ENCODE peak calls at places on chromosomes 7 and 10, in eight cellular contexts. T is AG08396; S is HEK293T; N is Calu3; W is pons; P is activated CD4-positive, alpha-beta T cell treated with anti-CD3 and anti-CD28 coated beads, Interleukin-2, amount 10 ng/mL, durations not matched to agents 7 days and 5 days; G is nephron progenitor cell; U is stimulated activated CD4-positive, alpha-beta T cell treated with anti-CD3 and anti-CD28 coated beads, Interleukin-1b, Interleukin-23, amount 100 ng/mL, for 24 hours. Y is an unnamed sample.

GRCh38 chr10:33335800-33336605 is 1.5 kb upstream of the NRP1 start:
- DNase-seq in T (peak; percentile 81), S (peak; percentile 12), N (peak; percentile 82), W (no peak), P (no peak), G (peak; percentile 64), U (no peak), Y (no peak)

GRCh38 chr10:28014651-28015050 is 15.8 kb upstream of the ODAD2 start:
- DNase-seq in T (no peak), S (no peak), N (no peak), W (no peak), P (no peak), G (no peak), U (no peak), Y (no peak)

GRCh38 chr10:67785098-67785497 is 52.9 kb downstream of the DNAJC12 start:
- DNase-seq in T (no peak), S (no peak), N (no peak), W (no peak), P (peak; percentile 54), G (no peak), U (no peak), Y (no peak)

GRCh38 chr10:118958984-118959916 is 70.3 kb upstream of the NANOS1 start:
- DNase-seq in T (peak; percentile 81), S (no peak), N (peak; percentile 17), W (peak; percentile 42), P (no peak), G (no peak), U (no peak), Y (no peak)

GRCh38 chr10:111303887-111304286 is 227.1 kb downstream of the ADRA2A start:
- DNase-seq in T (no peak), S (no peak), N (no peak), W (no peak), P (no peak), G (no peak), U (no peak), Y (no peak)

GRCh38 chr10:120392671-120393079 is 64.4 kb upstream of the PLPP4 start:
- DNase-seq in T (no peak), S (no peak), N (no peak), W (no peak), P (no peak), G (no peak), U (no peak), Y (no peak)

GRCh38 chr10:132257907-132258306 is 49.8 kb downstream of the STK32C start:
- DNase-seq in T (no peak), S (no peak), N (no peak), W (no peak), P (no peak), G (no peak), U (no peak), Y (no peak)

GRCh38 chr10:52952391-52953079 is 180.0 kb upstream of the MBL2 start:
- DNase-seq in T (no peak), S (no peak), N (no peak), W (no peak), P (no peak), G (no peak), U (no peak), Y (no peak)

GRCh38 chr7:90739731-90740130 is 143.6 kb downstream of the CDK14 start:
- DNase-seq in T (no peak), S (no peak), N (no peak), W (no peak), P (no peak), G (no peak), U (no peak), Y (no peak)

GRCh38 chr7:91894781-91895480 is 14.4 kb upstream of the MTERF1 start:
- DNase-seq in T (no peak), S (no peak), N (no peak), W (no peak), P (no peak), G (no peak), U (no peak), Y (no peak)

GRCh38 chr10:43648392-43649148 is at the start of gene ZNF32:
- DNase-seq in T (peak; percentile 96), S (peak; percentile 91), N (peak; percentile 86), W (peak; percentile 87), P (peak; percentile 82), G (peak; percentile 85), U (peak; percentile 68), Y (peak; percentile 63)

GRCh38 chr7:106840342-106840741 is 24.7 kb upstream of the PIK3CG start:
- DNase-seq in T (peak; percentile 59), S (no peak), N (no peak), W (no peak), P (no peak), G (no peak), U (no peak), Y (no peak)

GRCh38 chr7:5526190-5527037 is 102.8 kb upstream of the TNRC18 start:
- DNase-seq in T (no peak), S (no peak), N (peak; percentile 72), W (peak; percentile 32), P (peak; percentile 29), G (no peak), U (no peak), Y (no peak)